ENCODE peak calls at places on chromosome 10, in nine cellular contexts. X, W, D, C, I, V, E, M and A are unnamed samples.
A peak's percentile ranks its signal among the peaks of the same experiment; 100 is the strongest.

GRCh38 chr10:70780772-70781171 is 4.4 kb downstream of the TBATA start:
- DNase-seq in X (no peak), W (no peak), D (no peak), C (no peak), I (no peak), V (no peak), E (no peak), M (no peak), A (no peak)

GRCh38 chr10:71522438-71523144 is 125.9 kb downstream of the CDH23 start:
- DNase-seq in X (peak; percentile 11), W (no peak), D (no peak), C (no peak), I (no peak), V (no peak), E (no peak), M (no peak), A (no peak)

GRCh38 chr10:132154931-132155330 is 31.8 kb upstream of the DPYSL4 start:
- DNase-seq in X (no peak), W (no peak), D (no peak), C (no peak), I (no peak), V (no peak), E (no peak), M (no peak), A (no peak)

GRCh38 chr10:79443338-79444242 is 1.8 kb downstream of the ZCCHC24 start:
- DNase-seq in X (no peak), W (no peak), D (no peak), C (no peak), I (no peak), V (no peak), E (no peak), M (no peak), A (no peak)

GRCh38 chr10:24261627-24262026 is 52.7 kb downstream of the KIAA1217 start:
- DNase-seq in X (no peak), W (no peak), D (no peak), C (no peak), I (no peak), V (no peak), E (no peak), M (no peak), A (no peak)

GRCh38 chr10:11118696-11119095 is 101.0 kb downstream of the CELF2 start:
- DNase-seq in X (no peak), W (no peak), D (no peak), C (no peak), I (no peak), V (no peak), E (no peak), M (no peak), A (no peak)

GRCh38 chr10:49365275-49365674 is 30.6 kb downstream of the DRGX start:
- DNase-seq in X (no peak), W (no peak), D (no peak), C (no peak), I (no peak), V (no peak), E (no peak), M (no peak), A (peak; percentile 60)

GRCh38 chr10:1142596-1142995 is 86.4 kb downstream of the WDR37 start:
- DNase-seq in X (no peak), W (no peak), D (no peak), C (no peak), I (no peak), V (peak; percentile 2), E (no peak), M (no peak), A (no peak)

GRCh38 chr10:99785646-99786045 is 3.2 kb downstream of the ABCC2 start:
- DNase-seq in X (no peak), W (no peak), D (no peak), C (no peak), I (no peak), V (no peak), E (peak; percentile 43), M (no peak), A (no peak)

GRCh38 chr10:4359003-4359402 is 467.0 kb upstream of the AKR1E2 start:
- DNase-seq in X (no peak), W (no peak), D (no peak), C (no peak), I (no peak), V (peak; percentile 20), E (no peak), M (no peak), A (no peak)

GRCh38 chr10:131810805-131811137 is 90.0 kb upstream of the PPP2R2D start:
- DNase-seq in X (no peak), W (no peak), D (no peak), C (no peak), I (no peak), V (no peak), E (no peak), M (no peak), A (peak; percentile 75)

GRCh38 chr10:12728569-12728968 is 272.9 kb downstream of the CCDC3 start:
- DNase-seq in X (no peak), W (no peak), D (no peak), C (no peak), I (no peak), V (no peak), E (no peak), M (no peak), A (no peak)

GRCh38 chr10:129968937-129969527 is 5.0 kb upstream of the EBF3 start:
- DNase-seq in X (no peak), W (no peak), D (no peak), C (peak; percentile 81), I (no peak), V (no peak), E (no peak), M (no peak), A (no peak)